ENCODE peak calls at places on chromosomes 6 and 20, in seven cellular contexts. One of them, this sample, is unnamed.

GRCh38 chr6:150346346-150346745 is 22.5 kb upstream of the IYD start:
- DNase-seq in MM.1S: no peak
- DNase-seq in A549: no peak
- DNase-seq in Panc1: no peak
- DNase-seq in GM10248: no peak
- DNase-seq in activated B cell treated with CpG ODN at 0.5 μM for 24 hours: no peak
- DNase-seq in glutamatergic neuron: no peak
- DNase-seq in this sample: no peak

GRCh38 chr20:20454850-20455627 is 87.1 kb downstream of the INSM1 start:
- DNase-seq in Panc1: no peak
- DNase-seq in glutamatergic neuron: peak; percentile 55
- DNase-seq in A549: no peak
- DNase-seq in GM10248: no peak
- DNase-seq in activated B cell treated with CpG ODN at 0.5 μM for 24 hours: no peak
- DNase-seq in MM.1S: no peak
- DNase-seq in this sample: no peak

GRCh38 chr6:5838656-5839396 is 167.9 kb downstream of the NRN1 start:
- DNase-seq in MM.1S: no peak
- DNase-seq in activated B cell treated with CpG ODN at 0.5 μM for 24 hours: no peak
- DNase-seq in A549: no peak
- DNase-seq in GM10248: no peak
- DNase-seq in glutamatergic neuron: no peak
- DNase-seq in Panc1: no peak
- DNase-seq in this sample: no peak

GRCh38 chr20:4325548-4326187 is 310.3 kb upstream of the RNF24 start:
- DNase-seq in activated B cell treated with CpG ODN at 0.5 μM for 24 hours: no peak
- DNase-seq in GM10248: no peak
- DNase-seq in Panc1: no peak
- DNase-seq in A549: no peak
- DNase-seq in MM.1S: no peak
- DNase-seq in glutamatergic neuron: no peak
- DNase-seq in this sample: no peak

GRCh38 chr6:164628302-164628931 is 681.0 kb downstream of the C6orf118 start:
- DNase-seq in Panc1: no peak
- DNase-seq in GM10248: no peak
- DNase-seq in MM.1S: no peak
- DNase-seq in activated B cell treated with CpG ODN at 0.5 μM for 24 hours: no peak
- DNase-seq in glutamatergic neuron: no peak
- DNase-seq in A549: no peak
- DNase-seq in this sample: no peak

GRCh38 chr6:128500017-128500416 is 20.4 kb downstream of the PTPRK start:
- DNase-seq in A549: no peak
- DNase-seq in activated B cell treated with CpG ODN at 0.5 μM for 24 hours: no peak
- DNase-seq in MM.1S: no peak
- DNase-seq in GM10248: no peak
- DNase-seq in Panc1: no peak
- DNase-seq in glutamatergic neuron: no peak
- DNase-seq in this sample: no peak

GRCh38 chr20:1390552-1391403 is 2.1 kb downstream of the FKBP1A start:
- DNase-seq in Panc1: no peak
- DNase-seq in activated B cell treated with CpG ODN at 0.5 μM for 24 hours: no peak
- DNase-seq in A549: no peak
- DNase-seq in GM10248: no peak
- DNase-seq in glutamatergic neuron: no peak
- DNase-seq in MM.1S: no peak
- DNase-seq in this sample: no peak

GRCh38 chr20:61307686-61308085 is 55.6 kb downstream of the CDH4 start:
- DNase-seq in GM10248: no peak
- DNase-seq in activated B cell treated with CpG ODN at 0.5 μM for 24 hours: no peak
- DNase-seq in A549: no peak
- DNase-seq in MM.1S: no peak
- DNase-seq in glutamatergic neuron: no peak
- DNase-seq in Panc1: no peak
- DNase-seq in this sample: no peak

DNA sequence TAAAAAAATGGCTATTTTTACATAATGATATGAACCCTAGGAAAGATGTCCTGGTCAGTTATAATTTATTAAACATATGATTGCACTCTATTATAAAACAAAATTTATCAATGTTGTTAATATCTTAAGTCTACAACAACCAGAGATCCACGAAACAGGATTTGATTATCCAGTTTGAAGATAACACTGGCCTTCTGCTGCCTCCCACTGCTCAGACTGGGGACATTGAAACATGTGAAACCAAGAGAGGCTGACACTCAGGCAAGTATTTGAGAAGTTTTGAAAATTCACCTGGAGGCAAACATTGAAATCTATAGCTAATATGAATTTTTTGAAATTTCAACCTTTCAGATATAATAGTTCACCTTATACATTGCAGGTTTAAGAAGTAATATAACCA is 219.3 kb upstream of the HSF2 start:
- DNase-seq in MM.1S: no peak
- DNase-seq in glutamatergic neuron: no peak
- DNase-seq in GM10248: no peak
- DNase-seq in A549: no peak
- DNase-seq in activated B cell treated with CpG ODN at 0.5 μM for 24 hours: no peak
- DNase-seq in Panc1: no peak
- DNase-seq in this sample: no peak
- TF ChIP-seq CTCF in MM.1S: no peak
- TF ChIP-seq CTCF in glutamatergic neuron: no peak
- TF ChIP-seq CTCF in GM10248: no peak
- TF ChIP-seq CTCF in A549: no peak
- TF ChIP-seq CTCF in activated B cell treated with CpG ODN at 0.5 μM for 24 hours: no peak
- TF ChIP-seq CTCF in Panc1: no peak
- TF ChIP-seq CTCF in this sample: no peak

GRCh38 chr6:63634630-63635029 is 972 bp upstream of the PHF3 start:
- DNase-seq in MM.1S: no peak
- DNase-seq in Panc1: no peak
- DNase-seq in GM10248: no peak
- DNase-seq in A549: no peak
- DNase-seq in glutamatergic neuron: no peak
- DNase-seq in activated B cell treated with CpG ODN at 0.5 μM for 24 hours: no peak
- DNase-seq in this sample: no peak

GRCh38 chr6:63636516-63636968 is 940 bp downstream of the PHF3 start:
- DNase-seq in GM10248: peak; percentile 29
- DNase-seq in Panc1: no peak
- DNase-seq in A549: peak; percentile 7
- DNase-seq in activated B cell treated with CpG ODN at 0.5 μM for 24 hours: no peak
- DNase-seq in glutamatergic neuron: peak; percentile 71
- DNase-seq in MM.1S: peak; percentile 36
- DNase-seq in this sample: peak; percentile 31

GRCh38 chr6:63637865-63638445 is 2.4 kb downstream of the PHF3 start:
- DNase-seq in GM10248: no peak
- DNase-seq in glutamatergic neuron: no peak
- DNase-seq in A549: no peak
- DNase-seq in activated B cell treated with CpG ODN at 0.5 μM for 24 hours: no peak
- DNase-seq in MM.1S: no peak
- DNase-seq in Panc1: no peak
- DNase-seq in this sample: no peak

GRCh38 chr6:63635165-63635562 is 438 bp upstream of the PHF3 start:
- DNase-seq in Panc1: no peak
- DNase-seq in glutamatergic neuron: no peak
- DNase-seq in activated B cell treated with CpG ODN at 0.5 μM for 24 hours: no peak
- DNase-seq in A549: no peak
- DNase-seq in MM.1S: no peak
- DNase-seq in GM10248: no peak
- DNase-seq in this sample: no peak

GRCh38 chr6:63635563-63636515 is at the start of gene PHF3:
- DNase-seq in A549: peak; percentile 64
- DNase-seq in glutamatergic neuron: peak; percentile 92
- DNase-seq in GM10248: peak; percentile 96
- DNase-seq in activated B cell treated with CpG ODN at 0.5 μM for 24 hours: peak; percentile 89
- DNase-seq in Panc1: no peak
- DNase-seq in MM.1S: peak; percentile 93
- DNase-seq in this sample: peak; percentile 95
- TF ChIP-seq CTCF in A549: no peak
- TF ChIP-seq CTCF in glutamatergic neuron: no peak
- TF ChIP-seq CTCF in GM10248: no peak
- TF ChIP-seq CTCF in activated B cell treated with CpG ODN at 0.5 μM for 24 hours: no peak
- TF ChIP-seq CTCF in Panc1: peak; percentile 55
- TF ChIP-seq CTCF in MM.1S: peak; percentile 6
- TF ChIP-seq CTCF in this sample: peak; percentile 9

GRCh38 chr6:94071835-94072234 is 652.5 kb upstream of the EPHA7 start:
- DNase-seq in A549: no peak
- DNase-seq in Panc1: no peak
- DNase-seq in MM.1S: peak; percentile 42
- DNase-seq in glutamatergic neuron: no peak
- DNase-seq in GM10248: no peak
- DNase-seq in activated B cell treated with CpG ODN at 0.5 μM for 24 hours: no peak
- DNase-seq in this sample: no peak
- TF ChIP-seq CTCF in A549: peak; percentile 14
- TF ChIP-seq CTCF in Panc1: peak; percentile 36
- TF ChIP-seq CTCF in MM.1S: peak; percentile 42
- TF ChIP-seq CTCF in glutamatergic neuron: no peak
- TF ChIP-seq CTCF in GM10248: no peak
- TF ChIP-seq CTCF in activated B cell treated with CpG ODN at 0.5 μM for 24 hours: no peak
- TF ChIP-seq CTCF in this sample: no peak

DNA sequence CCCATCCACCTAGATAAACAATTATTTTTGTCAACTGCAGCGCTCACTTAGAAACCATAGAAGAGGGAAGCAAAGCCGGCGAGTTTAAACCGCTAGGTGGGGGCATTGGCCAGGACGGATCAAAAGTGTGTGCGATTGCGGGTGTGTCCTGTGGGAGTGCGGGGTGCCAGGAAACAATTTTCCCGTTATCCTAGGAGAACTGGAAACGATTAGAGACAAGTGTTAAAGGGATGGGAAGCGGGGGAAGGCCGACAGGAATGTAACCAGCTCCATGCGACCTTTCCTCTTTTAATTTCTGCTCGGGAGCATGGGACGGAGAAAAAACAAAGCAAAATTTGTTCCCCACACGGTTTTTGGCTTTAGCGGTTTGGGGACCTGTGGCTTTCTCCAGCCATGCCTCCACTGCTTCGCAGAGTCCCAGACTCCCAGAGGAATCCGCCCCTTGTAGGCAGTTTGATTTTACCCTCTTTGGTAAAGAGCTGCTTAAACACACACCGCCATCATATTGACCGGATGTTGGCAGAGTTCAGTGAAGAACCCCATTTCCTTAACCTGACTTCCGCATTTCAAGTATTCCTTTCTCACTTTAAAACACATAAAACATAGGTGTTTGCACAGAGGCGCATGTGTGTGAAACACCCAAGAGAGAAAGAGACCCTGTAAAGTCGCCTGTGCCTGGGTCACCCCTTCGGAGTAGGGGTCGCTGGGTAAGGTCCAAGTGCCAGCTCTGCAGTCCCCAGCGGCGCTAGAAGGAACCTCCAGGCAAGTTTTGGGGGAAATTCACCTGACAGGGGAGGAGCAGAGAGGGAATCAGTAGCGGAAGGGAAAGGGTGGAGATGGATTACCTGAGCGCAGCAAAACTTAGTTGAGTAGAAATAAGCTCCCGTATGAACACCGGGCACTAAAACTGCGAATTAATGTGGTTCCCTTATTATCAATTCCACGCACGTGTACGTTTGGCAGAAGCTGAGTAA is 3.1 kb upstream of the HTR1B start:
- DNase-seq in activated B cell treated with CpG ODN at 0.5 μM for 24 hours: no peak
- DNase-seq in MM.1S: peak; percentile 73
- DNase-seq in Panc1: no peak
- DNase-seq in glutamatergic neuron: peak; percentile 78
- DNase-seq in GM10248: peak; percentile 40
- DNase-seq in A549: peak; percentile 15
- DNase-seq in this sample: peak; percentile 63
- TF ChIP-seq CTCF in activated B cell treated with CpG ODN at 0.5 μM for 24 hours: no peak
- TF ChIP-seq CTCF in MM.1S: peak; percentile 87
- TF ChIP-seq CTCF in Panc1: peak; percentile 87
- TF ChIP-seq CTCF in glutamatergic neuron: peak; percentile 29
- TF ChIP-seq CTCF in GM10248: peak; percentile 51
- TF ChIP-seq CTCF in A549: peak; percentile 39
- TF ChIP-seq CTCF in this sample: peak; percentile 65

DNA sequence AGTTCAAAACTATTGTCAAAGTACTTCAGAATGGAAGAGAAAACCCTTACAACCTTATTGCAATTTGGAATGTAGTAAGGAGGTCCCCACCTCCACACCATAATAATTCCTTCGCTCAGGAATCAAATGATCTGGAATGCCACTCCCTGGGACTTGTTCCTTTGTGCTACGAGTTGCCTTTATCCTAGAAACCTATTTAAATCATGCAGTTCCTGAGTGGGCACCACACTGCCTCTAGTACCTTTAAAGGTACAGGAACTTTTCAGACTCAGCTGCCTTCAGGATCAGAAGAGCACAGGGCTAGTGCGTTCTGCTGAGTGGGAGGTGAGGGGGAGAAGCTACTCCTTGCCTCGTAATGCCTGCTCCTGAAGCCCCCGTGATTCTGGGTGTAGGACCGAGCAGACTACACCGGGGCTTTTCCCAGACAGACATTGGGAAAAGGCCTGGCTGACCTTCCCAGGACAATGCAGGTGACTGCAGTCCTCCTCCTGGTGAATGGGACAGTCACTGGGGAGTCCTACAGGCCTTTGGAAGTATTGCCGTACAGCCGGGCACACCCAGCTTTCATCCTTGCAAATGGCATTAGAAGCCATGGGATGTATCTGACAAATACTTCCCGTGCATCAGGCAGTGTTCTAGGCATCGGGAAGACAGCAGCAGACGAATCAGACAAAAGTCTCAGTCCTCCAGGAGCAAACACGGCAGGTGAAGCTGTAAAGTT is 11.8 kb upstream of the TUBB2B start:
- DNase-seq in A549: peak; percentile 63
- DNase-seq in MM.1S: no peak
- DNase-seq in Panc1: no peak
- DNase-seq in activated B cell treated with CpG ODN at 0.5 μM for 24 hours: no peak
- DNase-seq in GM10248: no peak
- DNase-seq in glutamatergic neuron: no peak
- DNase-seq in this sample: no peak
- TF ChIP-seq CTCF in A549: no peak
- TF ChIP-seq CTCF in MM.1S: no peak
- TF ChIP-seq CTCF in Panc1: peak; percentile 58
- TF ChIP-seq CTCF in activated B cell treated with CpG ODN at 0.5 μM for 24 hours: no peak
- TF ChIP-seq CTCF in GM10248: no peak
- TF ChIP-seq CTCF in glutamatergic neuron: peak; percentile 37
- TF ChIP-seq CTCF in this sample: no peak

DNA sequence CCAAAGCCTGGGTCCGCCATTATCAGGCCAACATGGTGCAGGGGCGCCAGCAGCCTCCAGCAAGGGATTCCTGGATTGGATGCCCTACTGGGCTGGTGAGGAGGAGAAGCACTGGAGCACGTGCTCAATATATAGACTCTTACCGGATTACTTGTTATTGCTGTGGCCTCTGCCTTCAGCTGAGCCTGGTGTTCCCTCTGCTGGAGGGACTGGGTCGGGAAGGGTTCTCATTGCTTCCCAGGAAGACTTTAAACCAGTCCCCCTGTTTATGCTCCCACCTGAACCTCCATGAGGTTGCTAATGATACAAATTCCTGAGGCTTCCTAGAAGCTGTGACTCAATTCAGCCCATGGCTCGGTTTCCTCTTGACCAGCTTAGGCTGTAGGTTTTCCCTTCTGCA is 186.7 kb upstream of the ARID1B start:
- DNase-seq in A549: no peak
- DNase-seq in MM.1S: no peak
- DNase-seq in GM10248: no peak
- DNase-seq in glutamatergic neuron: no peak
- DNase-seq in activated B cell treated with CpG ODN at 0.5 μM for 24 hours: no peak
- DNase-seq in Panc1: no peak
- DNase-seq in this sample: no peak
- TF ChIP-seq CTCF in A549: no peak
- TF ChIP-seq CTCF in MM.1S: no peak
- TF ChIP-seq CTCF in GM10248: no peak
- TF ChIP-seq CTCF in glutamatergic neuron: no peak
- TF ChIP-seq CTCF in activated B cell treated with CpG ODN at 0.5 μM for 24 hours: no peak
- TF ChIP-seq CTCF in Panc1: no peak
- TF ChIP-seq CTCF in this sample: no peak

This sample was measured in GM13977.